ENCODE peak calls at places on chromosome 2, in four cellular contexts. One of them, this sample, is unnamed.
A peak's percentile ranks its signal among the peaks of the same experiment; 100 is the strongest.

GRCh38 chr2:151051584-151052220 is 210.0 kb downstream of the RBM43 start:
- DNase-seq in NCI-H146: no peak
- DNase-seq in fibroblast of lung: peak; percentile 41
- DNase-seq in AG04450: no peak
- DNase-seq in this sample: no peak

GRCh38 chr2:173855686-173856085 is 109.5 kb downstream of the SP3 start:
- DNase-seq in AG04450: no peak
- DNase-seq in NCI-H146: no peak
- DNase-seq in fibroblast of lung: no peak
- DNase-seq in this sample: no peak

GRCh38 chr2:157363612-157364101 is 38.0 kb upstream of the ERMN start:
- DNase-seq in AG04450: no peak
- DNase-seq in fibroblast of lung: no peak
- DNase-seq in NCI-H146: no peak
- DNase-seq in this sample: no peak

GRCh38 chr2:200439981-200440380 is 69.9 kb downstream of the KCTD18 start:
- DNase-seq in NCI-H146: no peak
- DNase-seq in fibroblast of lung: no peak
- DNase-seq in AG04450: no peak
- DNase-seq in this sample: no peak

GRCh38 chr2:215429424-215429823 is 6.4 kb downstream of the FN1 start:
- DNase-seq in fibroblast of lung: peak; percentile 19
- DNase-seq in AG04450: no peak
- DNase-seq in NCI-H146: no peak
- DNase-seq in this sample: no peak

GRCh38 chr2:3296182-3296972 is 81.2 kb downstream of the EIPR1 start:
- DNase-seq in NCI-H146: no peak
- DNase-seq in AG04450: no peak
- DNase-seq in fibroblast of lung: no peak
- DNase-seq in this sample: no peak

GRCh38 chr2:120587326-120587996 is 148.2 kb upstream of the GLI2 start:
- DNase-seq in fibroblast of lung: no peak
- DNase-seq in NCI-H146: no peak
- DNase-seq in AG04450: no peak
- DNase-seq in this sample: no peak

GRCh38 chr2:53173126-53173525 is 594.5 kb upstream of the CHAC2 start:
- DNase-seq in NCI-H146: no peak
- DNase-seq in AG04450: no peak
- DNase-seq in fibroblast of lung: no peak
- DNase-seq in this sample: no peak

GRCh38 chr2:20021405-20022009 is 9.0 kb upstream of the MATN3 start:
- DNase-seq in fibroblast of lung: no peak
- DNase-seq in NCI-H146: no peak
- DNase-seq in AG04450: no peak
- DNase-seq in this sample: no peak

GRCh38 chr2:178109813-178110212 is 2.4 kb upstream of the RBM45 start:
- DNase-seq in fibroblast of lung: peak; percentile 41
- DNase-seq in AG04450: no peak
- DNase-seq in NCI-H146: peak; percentile 32
- DNase-seq in this sample: no peak

This sample was measured in activated T-helper 2 cell treated with anti-CD3 and anti-CD28 coated beads, Interferon-gamma antibody, Interleukin-2, Interleukin-4, amounts not matched to agents 10 μg/mL and 5 μg/mL and 100 μg/mL, durations not matched to agents 14 hours and 24 hours and 36 hours.